ENCODE peak calls at places on chromosome 17, in five cellular contexts. One of them, this sample, is unnamed.

GRCh38 chr17:45170976-45171337 is 9.3 kb downstream of the HEXIM2 start:
- DNase-seq in AG04450: no peak
- DNase-seq in lower leg skin: peak; percentile 94
- DNase-seq in RWPE1: peak; percentile 92
- DNase-seq in IMR-90: peak; percentile 52
- DNase-seq in this sample: no peak

GRCh38 chr17:17675925-17676534 is 5.2 kb upstream of the RAI1 start:
- DNase-seq in AG04450: no peak
- DNase-seq in lower leg skin: no peak
- DNase-seq in RWPE1: peak; percentile 77
- DNase-seq in IMR-90: peak; percentile 52
- DNase-seq in this sample: no peak

GRCh38 chr17:6927290-6927844 is 68.5 kb upstream of the ALOX12 start:
- DNase-seq in RWPE1: peak; percentile 51
- DNase-seq in lower leg skin: no peak
- DNase-seq in IMR-90: peak; percentile 61
- DNase-seq in AG04450: peak; percentile 6
- DNase-seq in this sample: no peak

GRCh38 chr17:48555183-48555615 is 10.3 kb upstream of the HOXB2 start:
- DNase-seq in lower leg skin: no peak
- DNase-seq in IMR-90: peak; percentile 99
- DNase-seq in AG04450: peak; percentile 94
- DNase-seq in RWPE1: peak; percentile 54
- DNase-seq in this sample: no peak

GRCh38 chr17:7179317-7180254 is at the start of gene ASGR1:
- DNase-seq in IMR-90: no peak
- DNase-seq in RWPE1: no peak
- DNase-seq in AG04450: no peak
- DNase-seq in lower leg skin: no peak
- DNase-seq in this sample: no peak

GRCh38 chr17:76468634-76469010 is 1.2 kb downstream of the AANAT start:
- DNase-seq in RWPE1: no peak
- DNase-seq in IMR-90: no peak
- DNase-seq in lower leg skin: no peak
- DNase-seq in AG04450: no peak
- DNase-seq in this sample: no peak

GRCh38 chr17:48513097-48513496 is 17.7 kb downstream of the HOXB1 start:
- DNase-seq in lower leg skin: no peak
- DNase-seq in RWPE1: no peak
- DNase-seq in AG04450: no peak
- DNase-seq in IMR-90: no peak
- DNase-seq in this sample: peak; percentile 31

GRCh38 chr17:43401293-43401692 is 2.5 kb downstream of the ARL4D start:
- DNase-seq in lower leg skin: no peak
- DNase-seq in AG04450: peak; percentile 43
- DNase-seq in RWPE1: peak; percentile 88
- DNase-seq in IMR-90: peak; percentile 88
- DNase-seq in this sample: no peak

GRCh38 chr17:50686494-50687199 is 21.1 kb downstream of the ANKRD40 start:
- DNase-seq in lower leg skin: no peak
- DNase-seq in IMR-90: peak; percentile 61
- DNase-seq in AG04450: no peak
- DNase-seq in RWPE1: peak; percentile 78
- DNase-seq in this sample: no peak

GRCh38 chr17:78125976-78126894 is 2.3 kb downstream of the TMC6 start:
- DNase-seq in AG04450: no peak
- DNase-seq in RWPE1: no peak
- DNase-seq in lower leg skin: peak; percentile 88
- DNase-seq in IMR-90: no peak
- DNase-seq in this sample: no peak

GRCh38 chr17:4901648-4902344 is 1.1 kb downstream of the CHRNE start:
- DNase-seq in lower leg skin: no peak
- DNase-seq in AG04450: no peak
- DNase-seq in IMR-90: no peak
- DNase-seq in RWPE1: no peak
- DNase-seq in this sample: peak; percentile 57

GRCh38 chr17:49494937-49495841 is at the start of gene NGFR:
- DNase-seq in lower leg skin: no peak
- DNase-seq in IMR-90: peak; percentile 13
- DNase-seq in RWPE1: peak; percentile 70
- DNase-seq in AG04450: no peak
- DNase-seq in this sample: peak; percentile 87

GRCh38 chr17:16938031-16938430 is 33.9 kb downstream of the TNFRSF13B start:
- DNase-seq in IMR-90: no peak
- DNase-seq in RWPE1: no peak
- DNase-seq in lower leg skin: peak; percentile 52
- DNase-seq in AG04450: no peak
- DNase-seq in this sample: no peak

GRCh38 chr17:31510273-31511175 is 119.0 kb downstream of the RAB11FIP4 start:
- DNase-seq in lower leg skin: no peak
- DNase-seq in RWPE1: no peak
- DNase-seq in IMR-90: peak; percentile 58
- DNase-seq in AG04450: no peak
- DNase-seq in this sample: no peak

GRCh38 chr17:14427914-14428639 is 127.2 kb downstream of the HS3ST3B1 start:
- DNase-seq in AG04450: no peak
- DNase-seq in IMR-90: no peak
- DNase-seq in lower leg skin: no peak
- DNase-seq in RWPE1: no peak
- DNase-seq in this sample: no peak

GRCh38 chr17:17567114-17567513 is 24.4 kb downstream of the PEMT start:
- DNase-seq in IMR-90: no peak
- DNase-seq in RWPE1: no peak
- DNase-seq in lower leg skin: no peak
- DNase-seq in AG04450: no peak
- DNase-seq in this sample: no peak

GRCh38 chr17:71628306-71628705 is 492.5 kb upstream of the SOX9 start:
- DNase-seq in IMR-90: no peak
- DNase-seq in RWPE1: no peak
- DNase-seq in lower leg skin: no peak
- DNase-seq in AG04450: no peak
- DNase-seq in this sample: no peak

GRCh38 chr17:47279062-47279801 is 25.6 kb downstream of the ITGB3 start:
- DNase-seq in AG04450: peak; percentile 90
- DNase-seq in IMR-90: peak; percentile 97
- DNase-seq in RWPE1: peak; percentile 30
- DNase-seq in lower leg skin: peak; percentile 93
- DNase-seq in this sample: peak; percentile 82

GRCh38 chr17:17780941-17781590 is 55.7 kb downstream of the SREBF1 start:
- DNase-seq in lower leg skin: no peak
- DNase-seq in RWPE1: no peak
- DNase-seq in IMR-90: peak; percentile 65
- DNase-seq in AG04450: peak; percentile 18
- DNase-seq in this sample: no peak

GRCh38 chr17:60169921-60170817 is 20.4 kb downstream of the CA4 start:
- DNase-seq in AG04450: no peak
- DNase-seq in lower leg skin: peak; percentile 83
- DNase-seq in IMR-90: peak; percentile 41
- DNase-seq in RWPE1: no peak
- DNase-seq in this sample: no peak

GRCh38 chr17:79785017-79785899 is 7.3 kb downstream of the CBX2 start:
- DNase-seq in lower leg skin: no peak
- DNase-seq in AG04450: no peak
- DNase-seq in IMR-90: no peak
- DNase-seq in RWPE1: no peak
- DNase-seq in this sample: no peak

GRCh38 chr17:72296456-72296855 is 175.6 kb downstream of the SOX9 start:
- DNase-seq in lower leg skin: no peak
- DNase-seq in IMR-90: peak; percentile 58
- DNase-seq in RWPE1: peak; percentile 34
- DNase-seq in AG04450: no peak
- DNase-seq in this sample: no peak

GRCh38 chr17:74453665-74454196 is 12.7 kb upstream of the CD300A start:
- DNase-seq in AG04450: no peak
- DNase-seq in RWPE1: peak; percentile 94
- DNase-seq in lower leg skin: no peak
- DNase-seq in IMR-90: no peak
- DNase-seq in this sample: peak; percentile 96

GRCh38 chr17:80220709-80221215 is 535 bp downstream of the SLC26A11 start:
- DNase-seq in RWPE1: no peak
- DNase-seq in IMR-90: no peak
- DNase-seq in lower leg skin: no peak
- DNase-seq in AG04450: no peak
- DNase-seq in this sample: no peak

GRCh38 chr17:80774643-80775281 is 216.9 kb upstream of the CHMP6 start:
- DNase-seq in AG04450: no peak
- DNase-seq in IMR-90: no peak
- DNase-seq in RWPE1: no peak
- DNase-seq in lower leg skin: no peak
- DNase-seq in this sample: peak; percentile 57

GRCh38 chr17:40480501-40481003 is 20.9 kb downstream of the TNS4 start:
- DNase-seq in RWPE1: peak; percentile 50
- DNase-seq in lower leg skin: no peak
- DNase-seq in IMR-90: no peak
- DNase-seq in AG04450: no peak
- DNase-seq in this sample: peak; percentile 69

GRCh38 chr17:39663688-39664580 is 1.2 kb upstream of the TCAP start:
- DNase-seq in lower leg skin: no peak
- DNase-seq in RWPE1: no peak
- DNase-seq in IMR-90: no peak
- DNase-seq in AG04450: no peak
- DNase-seq in this sample: no peak

GRCh38 chr17:48790607-48791127 is 26.4 kb downstream of the TTLL6 start:
- DNase-seq in AG04450: no peak
- DNase-seq in IMR-90: no peak
- DNase-seq in lower leg skin: no peak
- DNase-seq in RWPE1: no peak
- DNase-seq in this sample: no peak

GRCh38 chr17:57735707-57736106 is 9.4 kb downstream of the CCDC182 start:
- DNase-seq in RWPE1: peak; percentile 23
- DNase-seq in lower leg skin: no peak
- DNase-seq in AG04450: no peak
- DNase-seq in IMR-90: no peak
- DNase-seq in this sample: no peak
- TF ChIP-seq CTCF in RWPE1: no peak
- TF ChIP-seq CTCF in lower leg skin: no peak
- TF ChIP-seq CTCF in AG04450: peak; percentile 6
- TF ChIP-seq CTCF in IMR-90: no peak
- TF ChIP-seq CTCF in this sample: peak; percentile 15

GRCh38 chr17:19978206-19978802 is 676 bp upstream of the AKAP10 start:
- DNase-seq in RWPE1: no peak
- DNase-seq in lower leg skin: no peak
- DNase-seq in AG04450: no peak
- DNase-seq in IMR-90: no peak
- DNase-seq in this sample: no peak
- TF ChIP-seq CTCF in RWPE1: no peak
- TF ChIP-seq CTCF in lower leg skin: no peak
- TF ChIP-seq CTCF in AG04450: no peak
- TF ChIP-seq CTCF in IMR-90: no peak
- TF ChIP-seq CTCF in this sample: no peak

GRCh38 chr17:3692346-3692745 is 3.6 kb downstream of the P2RX5 start:
- DNase-seq in IMR-90: no peak
- DNase-seq in lower leg skin: no peak
- DNase-seq in AG04450: no peak
- DNase-seq in RWPE1: no peak
- DNase-seq in this sample: no peak

GRCh38 chr17:3693099-3693498 is 2.9 kb downstream of the P2RX5 start:
- DNase-seq in IMR-90: no peak
- DNase-seq in RWPE1: no peak
- DNase-seq in lower leg skin: no peak
- DNase-seq in AG04450: no peak
- DNase-seq in this sample: no peak

GRCh38 chr17:3689262-3690093 is 6.5 kb downstream of the P2RX5 start:
- DNase-seq in RWPE1: no peak
- DNase-seq in IMR-90: no peak
- DNase-seq in lower leg skin: no peak
- DNase-seq in AG04450: no peak
- DNase-seq in this sample: no peak

GRCh38 chr17:3690094-3690715 is 5.8 kb downstream of the P2RX5 start:
- DNase-seq in AG04450: no peak
- DNase-seq in RWPE1: no peak
- DNase-seq in lower leg skin: no peak
- DNase-seq in IMR-90: no peak
- DNase-seq in this sample: no peak

DNA sequence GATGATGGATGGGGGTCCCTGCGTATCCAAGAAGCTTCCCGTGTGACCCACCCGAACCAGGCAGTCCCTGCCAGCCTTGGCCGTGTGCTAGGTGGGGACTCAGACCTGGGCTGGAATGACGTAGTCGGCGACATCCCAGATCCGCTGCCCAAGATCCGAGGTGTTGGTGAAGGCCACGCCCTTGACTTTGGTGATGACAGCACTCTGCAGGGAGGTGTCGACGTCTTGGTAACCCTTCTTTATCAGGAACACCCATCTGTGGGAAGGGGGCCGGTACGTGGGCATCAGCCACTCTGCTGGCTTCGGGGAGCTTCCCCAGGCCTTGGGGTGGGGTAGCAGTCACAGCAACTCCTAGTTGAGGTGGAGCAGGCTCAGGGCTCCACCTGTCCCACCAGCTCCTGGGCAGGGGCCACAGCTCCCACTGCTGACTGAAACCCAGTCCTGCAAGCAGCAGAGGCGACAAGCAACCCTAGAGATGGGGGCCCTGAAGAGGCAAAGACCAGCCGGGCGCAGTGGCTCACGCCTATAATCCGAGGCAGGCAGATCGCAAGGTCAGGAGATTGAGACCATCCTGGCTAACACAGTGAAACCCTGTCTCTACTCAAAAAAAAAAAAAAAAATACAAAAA is 4.3 kb downstream of the P2RX5 start:
- DNase-seq in RWPE1: no peak
- DNase-seq in AG04450: no peak
- DNase-seq in IMR-90: no peak
- DNase-seq in lower leg skin: peak; percentile 79
- DNase-seq in this sample: no peak
- TF ChIP-seq CTCF in RWPE1: no peak
- TF ChIP-seq CTCF in AG04450: no peak
- TF ChIP-seq CTCF in IMR-90: no peak
- TF ChIP-seq CTCF in lower leg skin: no peak
- TF ChIP-seq CTCF in this sample: peak; percentile 18

DNA sequence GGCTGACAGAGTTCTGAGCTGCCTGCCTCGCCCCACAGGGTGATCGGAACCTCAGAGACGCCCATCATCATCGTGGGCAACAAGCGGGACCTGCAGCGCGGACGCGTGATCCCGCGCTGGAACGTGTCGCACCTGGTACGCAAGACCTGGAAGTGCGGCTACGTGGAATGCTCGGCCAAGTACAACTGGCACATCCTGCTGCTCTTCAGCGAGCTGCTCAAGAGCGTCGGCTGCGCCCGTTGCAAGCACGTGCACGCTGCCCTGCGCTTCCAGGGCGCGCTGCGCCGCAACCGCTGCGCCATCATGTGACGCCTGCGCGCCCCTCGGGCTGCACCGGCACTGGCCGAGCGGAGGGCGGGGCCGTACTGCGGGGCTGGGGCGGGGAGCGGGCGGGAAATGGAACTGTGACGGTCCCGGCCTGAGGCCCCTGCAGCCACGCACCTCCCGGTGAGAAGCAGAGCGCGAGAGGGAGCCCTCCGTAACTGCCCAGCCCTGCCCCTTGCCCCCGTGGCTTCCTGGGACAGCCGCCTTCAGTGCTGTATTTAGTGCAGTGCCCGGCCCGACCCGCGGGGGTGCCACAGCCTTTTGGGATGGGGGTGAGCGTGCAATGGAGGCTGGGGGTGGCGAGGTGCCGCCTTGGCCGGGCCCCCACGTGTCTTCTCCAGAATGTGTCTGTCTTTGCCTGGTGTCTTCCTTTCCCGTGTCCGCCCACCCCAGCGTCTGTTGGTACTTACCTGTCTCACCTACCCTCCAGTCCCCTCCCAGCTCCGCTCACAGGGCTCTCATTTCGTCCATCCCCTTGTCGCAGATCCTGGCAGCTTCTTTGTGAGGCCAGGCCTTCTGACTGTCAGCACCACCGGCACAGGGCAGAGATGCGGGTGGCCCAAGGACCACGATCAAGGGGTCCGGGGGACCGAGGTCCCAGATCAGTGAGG is 9.8 kb downstream of the RASL10B start:
- DNase-seq in RWPE1: no peak
- DNase-seq in AG04450: no peak
- DNase-seq in lower leg skin: peak; percentile 81
- DNase-seq in IMR-90: no peak
- DNase-seq in this sample: no peak
- TF ChIP-seq CTCF in RWPE1: no peak
- TF ChIP-seq CTCF in AG04450: no peak
- TF ChIP-seq CTCF in lower leg skin: no peak
- TF ChIP-seq CTCF in IMR-90: no peak
- TF ChIP-seq CTCF in this sample: no peak

This sample was measured in GM10248.